ENCODE peak calls at places on chromosomes 13 and 19, in seven cellular contexts. Y, S, O, A, K, T and U are unnamed samples.

GRCh38 chr19:35721374-35721773 is 3.6 kb downstream of the KMT2B start:
- DNase-seq in Y (no peak), S (no peak), O (no peak), A (no peak), K (no peak), T (no peak), U (no peak)

GRCh38 chr13:44422755-44423643 is 49.4 kb downstream of the SERP2 start:
- DNase-seq in Y (no peak), S (no peak), O (peak; percentile 34), A (no peak), K (no peak), T (no peak), U (peak; percentile 42)

GRCh38 chr13:94182185-94182761 is 297.2 kb downstream of the DCT start:
- DNase-seq in Y (no peak), S (no peak), O (no peak), A (no peak), K (no peak), T (no peak), U (no peak)

GRCh38 chr13:30034448-30034795 is 184.0 kb upstream of the UBL3 start:
- DNase-seq in Y (no peak), S (no peak), O (no peak), A (no peak), K (no peak), T (no peak), U (no peak)

GRCh38 chr13:98581971-98582702 is 5.2 kb upstream of the STK24 start:
- DNase-seq in Y (no peak), S (no peak), O (no peak), A (no peak), K (no peak), T (no peak), U (no peak)

GRCh38 chr13:72025836-72026235 is 158.8 kb upstream of the DACH1 start:
- DNase-seq in Y (no peak), S (no peak), O (no peak), A (no peak), K (no peak), T (no peak), U (no peak)

GRCh38 chr13:77375554-77375953 is 48.7 kb upstream of the MYCBP2 start:
- DNase-seq in Y (no peak), S (no peak), O (no peak), A (no peak), K (no peak), T (no peak), U (no peak)

GRCh38 chr13:107450931-107451330 is 764.4 kb downstream of the LIG4 start:
- DNase-seq in Y (no peak), S (no peak), O (no peak), A (no peak), K (peak; percentile 7), T (no peak), U (no peak)

GRCh38 chr19:35213678-35214632 is 14.6 kb downstream of the FAM187B start:
- DNase-seq in Y (no peak), S (peak; percentile 28), O (no peak), A (peak; percentile 72), K (peak; percentile 85), T (peak; percentile 92), U (peak; percentile 11)

GRCh38 chr19:44452367-44452766 is 4.1 kb upstream of the ZNF229 start:
- DNase-seq in Y (no peak), S (no peak), O (no peak), A (no peak), K (no peak), T (no peak), U (no peak)

GRCh38 chr19:30158893-30159245 is 213.3 kb upstream of the ZNF536 start:
- DNase-seq in Y (no peak), S (no peak), O (no peak), A (no peak), K (no peak), T (no peak), U (no peak)

GRCh38 chr13:102726430-102726829 is 31.6 kb upstream of the METTL21C start:
- DNase-seq in Y (no peak), S (no peak), O (no peak), A (no peak), K (no peak), T (no peak), U (no peak)

GRCh38 chr19:41323430-41324125 is 13.6 kb downstream of the CCDC97 start:
- DNase-seq in Y (no peak), S (peak; percentile 86), O (peak; percentile 72), A (peak; percentile 84), K (peak; percentile 68), T (no peak), U (peak; percentile 93)

GRCh38 chr13:36975172-36975571 is 24.0 kb downstream of the ALG5 start:
- DNase-seq in Y (no peak), S (no peak), O (no peak), A (no peak), K (no peak), T (no peak), U (no peak)

GRCh38 chr13:100399455-100399854 is 189.1 kb downstream of the GGACT start:
- DNase-seq in Y (no peak), S (no peak), O (no peak), A (no peak), K (no peak), T (no peak), U (no peak)

GRCh38 chr13:34748078-34748477 is 194.0 kb upstream of the NBEA start:
- DNase-seq in Y (no peak), S (peak; percentile 47), O (no peak), A (no peak), K (no peak), T (no peak), U (no peak)

GRCh38 chr19:29766100-29766499 is 45.7 kb upstream of the CCNE1 start:
- DNase-seq in Y (no peak), S (no peak), O (no peak), A (no peak), K (no peak), T (no peak), U (no peak)

GRCh38 chr19:49442354-49442753 is 1.0 kb upstream of the SLC17A7 start:
- DNase-seq in Y (peak; percentile 67), S (peak; percentile 70), O (peak; percentile 52), A (no peak), K (peak; percentile 79), T (no peak), U (no peak)

GRCh38 chr13:104387514-104387913 is 1321.3 kb upstream of the SLC10A2 start:
- DNase-seq in Y (no peak), S (no peak), O (no peak), A (no peak), K (no peak), T (no peak), U (no peak)

DNA sequence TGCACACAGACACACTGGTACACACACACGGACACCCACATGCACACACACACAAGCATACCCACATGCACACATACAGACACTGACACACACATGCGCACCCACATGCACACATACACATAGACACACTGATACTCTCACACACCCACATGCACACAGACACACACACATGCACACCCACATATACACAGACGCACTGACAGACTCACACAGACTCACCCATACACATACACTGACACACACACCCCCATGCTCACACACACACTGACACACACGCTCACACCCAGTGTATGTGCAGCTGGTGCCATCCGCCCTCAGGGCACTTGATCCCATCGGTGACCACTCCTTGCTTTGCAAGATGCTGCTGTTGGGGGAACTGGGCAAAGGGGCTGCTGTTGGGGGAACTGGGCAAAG is 9.7 kb upstream of the RASA3 start:
- DNase-seq in Y (no peak), S (no peak), O (no peak), A (peak; percentile 25), K (no peak), T (no peak), U (no peak)
- H3K27ac ChIP-seq in Y (no peak overlapping the region), S (no peak overlapping the region), O (no peak overlapping the region), A (no peak overlapping the region), K (no peak overlapping the region), T (peak overlapping the region; percentile 63), U (no peak overlapping the region)

DNA sequence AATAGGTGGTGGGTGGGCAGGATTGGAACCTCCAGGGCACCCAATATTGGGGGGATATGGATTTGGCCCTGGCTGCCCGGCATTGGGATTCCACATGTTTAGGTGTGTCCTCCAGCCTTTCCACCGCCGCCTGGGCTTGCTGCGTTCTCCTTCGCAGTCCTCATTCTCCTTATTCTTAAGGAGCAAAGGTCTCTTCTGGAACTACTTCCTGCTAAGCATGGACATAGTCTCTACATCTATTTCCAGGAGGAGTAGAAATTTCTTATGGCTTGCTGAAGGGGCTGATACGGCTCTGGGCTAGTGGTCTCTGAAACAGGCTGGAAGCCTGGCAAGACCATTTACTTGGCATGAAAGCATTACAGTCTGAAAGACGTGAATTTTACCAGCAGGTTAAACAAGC is 9.2 kb upstream of the FCGBP start:
- DNase-seq in Y (no peak), S (no peak), O (no peak), A (no peak), K (no peak), T (no peak), U (no peak)
- H3K27ac ChIP-seq in Y (no peak overlapping the region), S (no peak overlapping the region), O (no peak overlapping the region), A (no peak overlapping the region), K (no peak overlapping the region), T (no peak overlapping the region), U (no peak overlapping the region)

GRCh38 chr13:50074843-50075242 is 59.6 kb downstream of the KCNRG start:
- DNase-seq in Y (no peak), S (no peak), O (no peak), A (no peak), K (no peak), T (no peak), U (no peak)

GRCh38 chr13:50075619-50076097 is 60.4 kb downstream of the KCNRG start:
- DNase-seq in Y (no peak), S (no peak), O (no peak), A (peak; percentile 32), K (no peak), T (no peak), U (no peak)

GRCh38 chr13:50071399-50071798 is 56.2 kb downstream of the KCNRG start:
- DNase-seq in Y (no peak), S (no peak), O (no peak), A (peak; percentile 10), K (no peak), T (no peak), U (no peak)

GRCh38 chr13:50073340-50073739 is 58.1 kb downstream of the KCNRG start:
- DNase-seq in Y (no peak), S (no peak), O (no peak), A (no peak), K (no peak), T (no peak), U (no peak)

DNA sequence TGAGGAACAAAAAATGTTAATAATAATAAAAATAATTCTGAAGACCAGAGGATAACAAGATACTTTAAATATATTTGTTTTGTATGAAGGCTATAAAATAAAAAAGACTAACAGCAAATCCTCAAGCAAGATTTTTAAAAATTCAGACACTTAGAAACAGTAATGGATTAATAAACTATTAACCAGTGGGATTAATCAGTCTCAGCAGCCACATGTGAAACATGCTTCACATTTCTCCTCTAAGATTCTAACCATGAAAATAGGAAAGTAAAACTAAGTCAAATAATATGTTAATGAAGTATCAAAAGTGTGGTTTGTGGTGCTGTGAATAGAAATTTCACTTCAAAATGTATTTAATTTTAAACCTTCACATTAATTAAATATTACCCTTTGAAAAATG is 57.4 kb downstream of the KCNRG start:
- DNase-seq in Y (no peak), S (no peak), O (no peak), A (no peak), K (no peak), T (no peak), U (no peak)
- H3K27ac ChIP-seq in Y (no peak overlapping the region), S (peak overlapping the region; percentile 98), O (no peak overlapping the region), A (peak overlapping the region; percentile 16), K (no peak overlapping the region), T (no peak overlapping the region), U (no peak overlapping the region)

DNA sequence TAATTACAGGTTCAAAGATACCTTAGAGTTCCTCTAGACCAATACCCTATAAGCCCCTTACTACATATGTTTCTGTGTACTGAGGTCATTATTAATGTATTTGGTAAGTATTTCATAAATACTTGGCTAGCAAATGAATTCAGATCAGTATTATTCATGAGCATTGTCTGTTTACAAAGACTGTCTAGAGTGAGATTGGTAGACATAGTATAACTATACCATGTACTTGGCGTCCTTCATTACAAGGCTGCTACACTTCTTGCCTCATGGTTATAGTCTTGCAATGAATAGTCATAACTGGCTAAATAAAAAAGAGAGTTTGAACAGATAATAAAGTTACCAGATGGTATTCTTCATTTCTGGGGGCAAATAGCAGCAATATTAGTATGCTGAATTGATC is 12.1 kb downstream of the SETDB2 start:
- DNase-seq in Y (no peak), S (no peak), O (no peak), A (no peak), K (no peak), T (no peak), U (no peak)
- H3K27ac ChIP-seq in Y (no peak overlapping the region), S (no peak overlapping the region), O (no peak overlapping the region), A (no peak overlapping the region), K (no peak overlapping the region), T (no peak overlapping the region), U (no peak overlapping the region)